ENCODE peak calls at places on chromosomes 6 and 20, in seven cellular contexts. W is iris pigment epithelial cell; S is stimulated activated CD4-positive, alpha-beta T cell treated with anti-CD3 and anti-CD28 coated beads, Interleukin-12 subunit alpha, Interleukin-12 subunit beta, amount 100 ng/mL, for 4 hours; L is EL; T is upper lobe of right lung; I is HT-29; R is pancreas. B is an unnamed sample.

GRCh38 chr6:139378882-139379341 is 4.5 kb upstream of the CITED2 start:
- DNase-seq in S (no peak), I (peak; percentile 40), R (no peak), L (peak; percentile 57), W (peak; percentile 50), T (no peak), B (no peak)

GRCh38 chr20:51756653-51757052 is 11.5 kb downstream of the ATP9A start:
- DNase-seq in L (no peak), R (no peak), W (no peak), I (no peak), T (no peak), S (no peak), B (no peak)

GRCh38 chr6:141464490-141464889 is 668.2 kb upstream of the GJE1 start:
- DNase-seq in L (peak; percentile 27), T (no peak), S (no peak), I (peak; percentile 78), R (no peak), W (peak; percentile 75), B (no peak)

GRCh38 chr6:100116409-100117194 is 122.6 kb upstream of the MCHR2 start:
- DNase-seq in T (no peak), S (no peak), I (peak; percentile 79), R (no peak), W (peak; percentile 77), L (peak; percentile 81), B (no peak)

GRCh38 chr20:33673411-33674293 is 576 bp downstream of the NECAB3 start:
- DNase-seq in R (no peak), L (peak; percentile 53), S (no peak), W (no peak), T (no peak), I (peak; percentile 44), B (no peak)

GRCh38 chr20:64146936-64147451 is 17.3 kb upstream of the MYT1 start:
- DNase-seq in S (no peak), L (no peak), I (no peak), R (no peak), W (no peak), T (peak; percentile 25), B (peak; percentile 75)

GRCh38 chr6:39979461-39980328 is 45.4 kb upstream of the MOCS1 start:
- DNase-seq in T (no peak), S (no peak), L (no peak), R (no peak), I (no peak), W (no peak), B (no peak)

GRCh38 chr6:119545245-119545644 is 195.7 kb upstream of the MAN1A1 start:
- DNase-seq in W (no peak), I (no peak), L (no peak), T (no peak), S (no peak), R (no peak), B (no peak)

GRCh38 chr6:169211881-169212280 is 41.8 kb downstream of the THBS2 start:
- DNase-seq in S (no peak), I (no peak), L (no peak), R (no peak), T (no peak), W (no peak), B (peak; percentile 62)

GRCh38 chr20:39623584-39624234 is 661.6 kb downstream of the DHX35 start:
- DNase-seq in T (no peak), S (no peak), R (no peak), L (no peak), W (peak; percentile 5), I (no peak), B (no peak)

GRCh38 chr6:24357336-24358218 is at the start of gene DCDC2:
- DNase-seq in L (peak; percentile 9), S (peak; percentile 30), I (no peak), T (peak; percentile 96), W (no peak), R (peak; percentile 96), B (no peak)

GRCh38 chr20:17225891-17226409 is 890 bp upstream of the PCSK2 start:
- DNase-seq in R (peak; percentile 65), T (peak; percentile 73), L (no peak), I (no peak), W (no peak), S (no peak), B (no peak)

GRCh38 chr20:5504061-5504739 is 187.4 kb upstream of the PROKR2 start:
- DNase-seq in W (peak; percentile 40), L (peak; percentile 72), R (peak; percentile 78), I (no peak), T (peak; percentile 81), S (no peak), B (no peak)

GRCh38 chr6:72560721-72561593 is 60.9 kb upstream of the KCNQ5 start:
- DNase-seq in S (no peak), W (peak; percentile 2), I (no peak), L (peak; percentile 28), T (no peak), R (no peak), B (no peak)

GRCh38 chr6:97394160-97394748 is 111.2 kb upstream of the MMS22L start:
- DNase-seq in L (peak; percentile 60), R (no peak), W (peak; percentile 50), T (no peak), S (peak; percentile 10), I (peak; percentile 90), B (no peak)

GRCh38 chr6:112372213-112372806 is 25.2 kb downstream of the RFPL4B start:
- DNase-seq in W (peak; percentile 54), L (peak; percentile 28), S (no peak), R (no peak), T (no peak), I (peak; percentile 9), B (no peak)

GRCh38 chr6:42045538-42046460 is 4.5 kb upstream of the TAF8 start:
- DNase-seq in T (peak; percentile 97), S (peak; percentile 69), W (peak; percentile 95), R (peak; percentile 94), I (peak; percentile 76), L (peak; percentile 70), B (peak; percentile 94)

GRCh38 chr20:54132612-54133433 is 41.0 kb downstream of the CYP24A1 start:
- DNase-seq in T (no peak), W (peak; percentile 100), I (peak; percentile 78), L (peak; percentile 97), S (no peak), R (no peak), B (no peak)

GRCh38 chr6:53361549-53362031 is 12.8 kb upstream of the ELOVL5 start:
- DNase-seq in T (peak; percentile 91), I (no peak), S (no peak), R (no peak), L (peak; percentile 29), W (peak; percentile 54), B (no peak)

GRCh38 chr6:26235240-26235730 is 129.7 kb upstream of the BTN3A2 start:
- DNase-seq in S (no peak), L (peak; percentile 26), I (peak; percentile 70), T (no peak), R (no peak), W (peak; percentile 15), B (no peak)

GRCh38 chr6:129786548-129786947 is 74.6 kb downstream of the TMEM244 start:
- DNase-seq in W (peak; percentile 65), L (peak; percentile 45), R (no peak), S (no peak), T (no peak), I (no peak), B (no peak)

GRCh38 chr6:125598422-125598821 is 151.0 kb upstream of the HEY2 start:
- DNase-seq in W (peak; percentile 50), T (peak; percentile 80), L (peak; percentile 45), R (no peak), S (no peak), I (peak; percentile 15), B (no peak)

GRCh38 chr6:72939029-72939428 is 286.3 kb downstream of the KHDC1L start:
- DNase-seq in W (no peak), T (no peak), R (peak; percentile 30), S (no peak), L (no peak), I (no peak), B (no peak)

GRCh38 chr6:132464538-132465256 is 48.2 kb downstream of the STX7 start:
- DNase-seq in S (no peak), L (peak; percentile 66), R (no peak), T (no peak), W (peak; percentile 67), I (no peak), B (no peak)

GRCh38 chr20:59939052-59939878 is 840 bp downstream of the PPP1R3D start:
- DNase-seq in W (peak; percentile 22), S (no peak), L (no peak), T (peak; percentile 72), R (peak; percentile 85), I (peak; percentile 49), B (no peak)

GRCh38 chr6:35493307-35493983 is 3.4 kb downstream of the TEAD3 start:
- DNase-seq in W (no peak), T (no peak), I (no peak), L (no peak), R (no peak), S (no peak), B (no peak)

GRCh38 chr6:17431581-17431980 is 38.2 kb downstream of the CAP2 start:
- DNase-seq in W (peak; percentile 80), T (no peak), S (no peak), L (peak; percentile 91), R (no peak), I (no peak), B (no peak)

GRCh38 chr6:42088101-42088591 is 37.8 kb downstream of the TAF8 start:
- DNase-seq in W (peak; percentile 25), I (peak; percentile 80), T (no peak), L (peak; percentile 84), S (no peak), R (no peak), B (no peak)

GRCh38 chr6:29531668-29532067 is 27.9 kb downstream of the UBD start:
- DNase-seq in W (no peak), R (no peak), L (peak; percentile 76), T (no peak), S (peak; percentile 12), I (no peak), B (no peak)